ENCODE peak calls at places on chromosomes 6 and 20, in nine cellular contexts. C is nephron progenitor cell, B is fibroblast of lung, K is heart left ventricle, F is coronary artery, R is OCI-LY7, U is body of pancreas, A is fibroblast of villous mesenchyme, W is GM20000. E is an unnamed sample.

GRCh38 chr6:106747139-106747538 is 117.8 kb downstream of the QRSL1 start:
- DNase-seq in C (no peak), B (no peak), K (no peak), F (no peak), R (no peak), U (no peak), A (no peak), W (no peak), E (no peak)

GRCh38 chr6:112286010-112286409 is 31.6 kb upstream of the LAMA4 start:
- DNase-seq in C (no peak), B (no peak), K (no peak), F (no peak), R (no peak), U (no peak), A (no peak), W (peak; percentile 13), E (no peak)

GRCh38 chr6:136235233-136235564 is 14.9 kb downstream of the MTFR2 start:
- DNase-seq in C (no peak), B (peak; percentile 62), K (no peak), F (no peak), R (no peak), U (no peak), A (peak; percentile 64), W (no peak), E (no peak)

GRCh38 chr6:42088101-42088591 is 37.8 kb downstream of the TAF8 start:
- DNase-seq in C (no peak), B (peak; percentile 56), K (peak; percentile 69), F (no peak), R (no peak), U (peak; percentile 50), A (peak; percentile 28), W (no peak), E (no peak)

GRCh38 chr6:84093405-84094049 is 60.0 kb downstream of the MRAP2 start:
- DNase-seq in C (no peak), B (no peak), K (no peak), F (no peak), R (peak; percentile 24), U (no peak), A (peak; percentile 21), W (no peak), E (no peak)

GRCh38 chr6:95292011-95292410 is 285.3 kb upstream of the MANEA start:
- DNase-seq in C (no peak), B (no peak), K (no peak), F (no peak), R (no peak), U (no peak), A (no peak), W (no peak), E (no peak)

GRCh38 chr6:108902389-108902792 is 54.2 kb downstream of the ARMC2 start:
- DNase-seq in C (no peak), B (no peak), K (no peak), F (no peak), R (peak; percentile 54), U (no peak), A (no peak), W (no peak), E (no peak)

GRCh38 chr6:108895591-108895990 is 47.4 kb downstream of the ARMC2 start:
- DNase-seq in C (no peak), B (peak; percentile 64), K (no peak), F (no peak), R (no peak), U (no peak), A (peak; percentile 66), W (no peak), E (no peak)

GRCh38 chr6:85865665-85866372 is 223.1 kb upstream of the SYNCRIP start:
- DNase-seq in C (no peak), B (peak; percentile 82), K (no peak), F (no peak), R (no peak), U (peak; percentile 22), A (peak; percentile 65), W (peak; percentile 16), E (no peak)

GRCh38 chr6:107763959-107764358 is 60.2 kb downstream of the SCML4 start:
- DNase-seq in C (no peak), B (peak; percentile 21), K (no peak), F (no peak), R (no peak), U (no peak), A (peak; percentile 6), W (no peak), E (no peak)

GRCh38 chr6:91437295-91437694 is 850.4 kb upstream of the MAP3K7 start:
- DNase-seq in C (no peak), B (no peak), K (no peak), F (no peak), R (no peak), U (no peak), A (no peak), W (no peak), E (no peak)

GRCh38 chr20:63461364-63461763 is 11.1 kb downstream of the KCNQ2 start:
- DNase-seq in C (peak; percentile 89), B (no peak), K (no peak), F (no peak), R (no peak), U (no peak), A (no peak), W (no peak), E (no peak)

GRCh38 chr20:59469266-59470252 is 134.8 kb upstream of the PHACTR3 start:
- DNase-seq in C (peak; percentile 18), B (no peak), K (no peak), F (no peak), R (no peak), U (no peak), A (no peak), W (no peak), E (no peak)

GRCh38 chr20:22245139-22245538 is 339.2 kb downstream of the FOXA2 start:
- DNase-seq in C (no peak), B (no peak), K (no peak), F (no peak), R (no peak), U (no peak), A (no peak), W (no peak), E (no peak)

GRCh38 chr6:134247271-134247833 is 70.6 kb downstream of the SGK1 start:
- DNase-seq in C (no peak), B (no peak), K (no peak), F (no peak), R (peak; percentile 87), U (peak; percentile 34), A (no peak), W (peak; percentile 57), E (peak; percentile 44)

GRCh38 chr6:72894091-72894490 is 272.2 kb downstream of the KCNQ5 start:
- DNase-seq in C (no peak), B (no peak), K (no peak), F (no peak), R (no peak), U (no peak), A (no peak), W (no peak), E (no peak)

GRCh38 chr20:53736757-53737403 is 143.2 kb upstream of the ZNF217 start:
- DNase-seq in C (no peak), B (no peak), K (no peak), F (no peak), R (peak; percentile 59), U (no peak), A (peak; percentile 58), W (no peak), E (no peak)

GRCh38 chr6:136566007-136566487 is 15.8 kb upstream of the MAP7 start:
- DNase-seq in C (no peak), B (no peak), K (no peak), F (no peak), R (no peak), U (peak; percentile 24), A (no peak), W (no peak), E (no peak)

GRCh38 chr20:55650609-55651228 is 354.6 kb downstream of the CBLN4 start:
- DNase-seq in C (no peak), B (no peak), K (no peak), F (no peak), R (no peak), U (no peak), A (no peak), W (no peak), E (no peak)

GRCh38 chr6:119720160-119720559 is 370.6 kb upstream of the MAN1A1 start:
- DNase-seq in C (no peak), B (peak; percentile 15), K (no peak), F (no peak), R (peak; percentile 41), U (no peak), A (peak; percentile 12), W (no peak), E (no peak)

GRCh38 chr6:148760143-148760505 is 13.3 kb downstream of the UST start:
- DNase-seq in C (no peak), B (no peak), K (no peak), F (no peak), R (no peak), U (no peak), A (no peak), W (no peak), E (no peak)
- TF ChIP-seq CTCF in C (no peak), B (no peak), K (no peak), F (no peak), R (no peak), U (no peak), A (no peak), W (no peak), E (no peak)

GRCh38 chr20:25247100-25247665 is 702 bp upstream of the PYGB start:
- DNase-seq in C (peak; percentile 52), B (peak; percentile 78), K (peak; percentile 75), F (no peak), R (peak; percentile 6), U (peak; percentile 80), A (peak; percentile 81), W (peak; percentile 38), E (no peak)
- TF ChIP-seq CTCF in C (no peak), B (peak; percentile 45), K (peak; percentile 57), F (no peak), R (peak; percentile 54), U (peak; percentile 53), A (peak; percentile 66), W (no peak), E (no peak)

GRCh38 chr6:43739642-43740091 is 30.3 kb upstream of the VEGFA start:
- DNase-seq in C (no peak), B (no peak), K (no peak), F (peak; percentile 60), R (no peak), U (no peak), A (no peak), W (no peak), E (no peak)
- TF ChIP-seq CTCF in C (no peak), B (no peak), K (no peak), F (no peak), R (no peak), U (no peak), A (no peak), W (no peak), E (no peak)

DNA sequence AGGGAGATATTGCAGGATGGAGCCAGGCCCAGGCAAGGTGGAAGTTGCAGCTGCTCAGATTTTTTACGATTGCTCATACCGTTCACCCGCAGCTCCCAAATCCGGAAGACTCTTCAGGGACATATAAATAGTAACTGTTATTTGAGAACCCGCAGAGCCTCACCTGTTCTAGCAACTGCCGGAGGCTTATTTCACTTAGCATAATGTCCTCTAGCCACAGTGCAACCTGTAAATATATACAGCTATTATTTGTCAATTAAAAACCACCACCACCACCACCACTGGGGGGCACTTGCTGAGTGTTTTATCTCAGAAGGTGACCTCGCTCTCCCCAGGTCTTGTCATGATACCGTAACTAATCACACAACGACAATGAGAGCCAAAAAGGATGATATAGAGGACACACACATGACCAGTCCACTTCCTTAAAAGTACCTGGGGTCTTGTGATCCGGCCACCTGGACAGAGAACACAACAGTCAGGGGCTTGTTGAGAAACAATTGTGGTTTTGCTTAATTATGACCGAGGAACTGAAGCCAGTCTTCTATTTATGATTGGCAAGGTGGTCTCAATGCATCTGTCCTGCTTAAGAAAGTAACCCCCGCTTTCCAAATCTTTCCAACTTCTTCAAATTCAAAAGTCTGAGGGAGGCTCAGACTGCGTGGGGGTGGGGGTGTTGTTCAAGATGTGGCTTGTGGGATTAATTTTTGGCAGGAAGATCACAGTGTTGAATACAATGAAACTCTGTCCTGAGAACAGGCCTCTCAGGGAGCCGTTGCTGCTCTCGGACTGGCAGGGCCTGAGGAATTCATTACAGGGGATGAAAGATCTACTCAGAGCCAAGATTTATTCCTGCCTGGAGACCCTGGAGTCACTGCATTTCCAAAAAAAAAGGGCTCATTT is 107.7 kb upstream of the PRND start:
- DNase-seq in C (peak; percentile 23), B (peak; percentile 34), K (no peak), F (no peak), R (peak; percentile 62), U (peak; percentile 28), A (peak; percentile 56), W (peak; percentile 52), E (peak; percentile 23)
- TF ChIP-seq CTCF in C (no peak), B (peak; percentile 30), K (peak; percentile 32), F (no peak), R (peak; percentile 79), U (no peak), A (peak; percentile 53), W (peak; percentile 24), E (no peak)

E was measured in activated B cell treated with CpG ODN at 0.5 μM for 24 hours.